ENCODE peak calls at places on chromosomes 11 and 22, in four cellular contexts. One of them, this sample, is unnamed.

GRCh38 chr22:21712751-21713427 is 22.7 kb downstream of the YPEL1 start:
- DNase-seq in K562: peak
- DNase-seq in GM12878: no peak
- DNase-seq in HepG2: peak
- DNase-seq in this sample: peak

GRCh38 chr11:77107950-77108349 is 5.3 kb downstream of the OMP start:
- DNase-seq in K562: no peak
- DNase-seq in GM12878: no peak
- DNase-seq in HepG2: peak
- DNase-seq in this sample: no peak

GRCh38 chr11:91967018-91967715 is 257.5 kb upstream of the FAT3 start:
- DNase-seq in K562: no peak
- DNase-seq in GM12878: no peak
- DNase-seq in HepG2: no peak
- DNase-seq in this sample: no peak

GRCh38 chr11:109972181-109972715 is 120.9 kb upstream of the ZC3H12C start:
- DNase-seq in K562: no peak
- DNase-seq in GM12878: peak
- DNase-seq in HepG2: no peak
- DNase-seq in this sample: no peak

GRCh38 chr11:6630632-6631291 is 11.5 kb upstream of the TPP1 start:
- DNase-seq in K562: no peak
- DNase-seq in GM12878: no peak
- DNase-seq in HepG2: no peak
- DNase-seq in this sample: no peak

GRCh38 chr22:30883586-30884145 is 84.9 kb downstream of the MORC2 start:
- DNase-seq in K562: no peak
- DNase-seq in GM12878: no peak
- DNase-seq in HepG2: no peak
- DNase-seq in this sample: no peak

GRCh38 chr11:94330789-94331188 is 26.4 kb downstream of the IZUMO1R start:
- DNase-seq in K562: no peak
- DNase-seq in GM12878: no peak
- DNase-seq in HepG2: no peak
- DNase-seq in this sample: no peak

GRCh38 chr22:19687561-19688300 is 26.6 kb upstream of the SEPTIN5 start:
- DNase-seq in K562: peak
- DNase-seq in GM12878: no peak
- DNase-seq in HepG2: no peak
- DNase-seq in this sample: no peak

GRCh38 chr22:17477401-17477833 is 85.9 kb upstream of the SLC25A18 start:
- DNase-seq in K562: no peak
- DNase-seq in GM12878: no peak
- DNase-seq in HepG2: no peak
- DNase-seq in this sample: no peak

GRCh38 chr11:60947666-60948065 is 4.3 kb downstream of the SLC15A3 start:
- DNase-seq in K562: no peak
- DNase-seq in GM12878: no peak
- DNase-seq in HepG2: no peak
- DNase-seq in this sample: no peak

GRCh38 chr11:66981976-66982578 is 7.0 kb downstream of the C11orf86 start:
- DNase-seq in K562: peak
- DNase-seq in GM12878: no peak
- DNase-seq in HepG2: peak
- DNase-seq in this sample: no peak

GRCh38 chr11:46597155-46597554 is 3.3 kb upstream of the AMBRA1 start:
- DNase-seq in K562: no peak
- DNase-seq in GM12878: no peak
- DNase-seq in HepG2: peak
- DNase-seq in this sample: no peak

GRCh38 chr11:73139476-73140198 is 2.5 kb downstream of the FCHSD2 start:
- DNase-seq in K562: no peak
- DNase-seq in GM12878: no peak
- DNase-seq in HepG2: peak
- DNase-seq in this sample: no peak

GRCh38 chr11:79039122-79039521 is 401.7 kb downstream of the TENM4 start:
- DNase-seq in K562: no peak
- DNase-seq in GM12878: no peak
- DNase-seq in HepG2: no peak
- DNase-seq in this sample: no peak

GRCh38 chr11:64876226-64876750 is 2.1 kb downstream of the EHD1 start:
- DNase-seq in K562: no peak
- DNase-seq in GM12878: no peak
- DNase-seq in HepG2: no peak
- DNase-seq in this sample: no peak

GRCh38 chr11:76185931-76186401 is 20.3 kb downstream of the WNT11 start:
- DNase-seq in K562: no peak
- DNase-seq in GM12878: no peak
- DNase-seq in HepG2: no peak
- DNase-seq in this sample: no peak

GRCh38 chr11:61911124-61911700 is 6.2 kb downstream of the RAB3IL1 start:
- DNase-seq in K562: no peak
- DNase-seq in GM12878: no peak
- DNase-seq in HepG2: no peak
- DNase-seq in this sample: no peak

GRCh38 chr11:71476031-71476430 is 23.0 kb downstream of the NADSYN1 start:
- DNase-seq in K562: no peak
- DNase-seq in GM12878: no peak
- DNase-seq in HepG2: no peak
- DNase-seq in this sample: no peak

DNA sequence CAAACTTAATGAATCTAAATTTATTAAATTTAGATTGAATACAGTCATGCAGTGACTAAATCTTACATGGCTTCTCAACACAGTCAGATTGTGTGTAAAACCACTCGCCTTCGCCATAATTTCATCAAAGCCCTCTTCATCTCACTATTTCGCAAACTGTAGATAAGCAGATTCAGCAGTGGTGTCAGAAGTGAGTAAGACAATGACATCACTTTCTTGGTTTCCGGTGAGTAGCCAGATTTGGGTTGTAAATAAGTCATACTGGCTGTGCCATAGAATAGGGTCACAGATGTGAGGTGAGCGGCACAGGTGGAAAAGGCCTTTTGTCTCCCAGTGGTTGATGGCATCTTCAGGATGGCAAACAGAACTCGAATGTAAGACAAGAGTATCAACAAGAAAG is 3.4 kb downstream of the OR10A6 start:
- DNase-seq in K562: no peak
- DNase-seq in GM12878: no peak
- DNase-seq in HepG2: no peak
- DNase-seq in this sample: no peak
- TF ChIP-seq CREB1 in K562: no peak
- TF ChIP-seq CREB1 in GM12878: no peak
- TF ChIP-seq CREB1 in HepG2: no peak
- TF ChIP-seq CREB1 in this sample: no peak

GRCh38 chr11:116948375-116948774 is 111.0 kb upstream of the APOA1 start:
- DNase-seq in K562: no peak
- DNase-seq in GM12878: no peak
- DNase-seq in HepG2: no peak
- DNase-seq in this sample: no peak
- TF ChIP-seq CREM in K562: no peak
- TF ChIP-seq CREM in GM12878: no peak
- TF ChIP-seq CREM in HepG2: no peak
- TF ChIP-seq CREM in this sample: no peak

DNA sequence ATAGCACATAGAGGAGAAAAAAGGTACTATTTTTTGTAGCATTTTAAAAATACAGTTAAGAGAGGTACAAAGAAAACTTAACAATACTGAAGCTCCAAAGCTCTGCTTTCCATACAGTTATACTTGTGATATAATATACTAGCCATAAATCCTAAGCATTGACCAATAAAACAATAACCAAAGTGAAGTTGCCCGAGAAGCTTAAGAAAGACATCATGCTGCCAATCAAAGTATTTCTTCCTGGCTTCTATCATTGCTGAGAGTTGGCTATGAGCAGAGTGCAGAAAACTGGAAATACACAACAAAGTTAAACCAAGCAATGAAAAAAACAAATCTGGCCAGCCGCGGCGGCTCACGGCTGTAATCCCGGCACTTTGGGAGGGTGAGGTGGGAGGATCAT is 84.2 kb downstream of the RBFOX2 start:
- DNase-seq in K562: no peak
- DNase-seq in GM12878: no peak
- DNase-seq in HepG2: no peak
- DNase-seq in this sample: no peak
- TF ChIP-seq CREB1 in K562: no peak
- TF ChIP-seq CREB1 in GM12878: no peak
- TF ChIP-seq CREB1 in HepG2: no peak
- TF ChIP-seq CREB1 in this sample: no peak

DNA sequence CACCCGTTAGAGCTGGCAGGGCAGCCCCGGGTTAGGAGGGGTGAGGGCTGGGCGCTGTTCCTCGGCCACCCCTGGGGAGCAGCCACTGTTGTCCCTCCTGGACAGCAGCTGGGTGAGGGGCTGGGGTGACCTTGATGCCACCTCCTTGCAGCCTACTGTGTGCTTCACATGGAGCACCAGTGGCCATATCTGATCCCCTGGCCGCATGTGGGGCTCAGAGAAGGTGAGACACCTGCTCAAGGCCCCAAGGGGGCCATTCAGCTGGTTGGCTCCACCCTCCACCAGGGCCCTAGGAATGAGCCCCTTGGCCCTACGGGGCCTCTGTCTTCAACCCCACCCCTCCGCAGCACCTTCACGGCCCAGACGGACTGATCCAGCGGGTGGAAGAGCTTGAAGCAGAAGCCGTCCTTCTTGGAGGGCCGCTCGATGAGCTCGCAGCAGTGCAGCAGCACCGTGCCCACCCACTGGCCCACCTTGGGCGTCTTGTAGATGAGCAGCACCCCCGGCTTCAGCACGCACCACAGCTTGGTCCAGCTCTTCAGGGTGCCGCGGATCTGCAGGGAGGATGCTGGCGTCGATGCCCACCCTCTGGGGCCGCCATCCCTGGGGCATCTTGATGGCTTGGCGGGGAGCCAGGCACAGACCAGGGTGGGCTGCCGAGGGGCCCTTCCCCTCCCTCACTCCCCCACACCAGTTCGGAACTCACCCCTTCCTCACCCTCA is 44.9 kb downstream of the OSBPL5 start:
- DNase-seq in K562: no peak
- DNase-seq in GM12878: no peak
- DNase-seq in HepG2: no peak
- DNase-seq in this sample: peak
- TF ChIP-seq CREM in K562: no peak
- TF ChIP-seq CREM in GM12878: no peak
- TF ChIP-seq CREM in HepG2: no peak
- TF ChIP-seq CREM in this sample: no peak